ENCODE peak calls at places on chromosome 1, in eight cellular contexts. One of them, this sample, is unnamed.

GRCh38 chr1:199020046-199020445 is 381.2 kb downstream of the PTPRC start:
- DNase-seq in prostate gland: no peak
- DNase-seq in lower leg skin: no peak
- DNase-seq in GM12891: no peak
- DNase-seq in sigmoid colon: no peak
- DNase-seq in stomach: no peak
- DNase-seq in tibial nerve: no peak
- DNase-seq in right lobe of liver: no peak
- DNase-seq in this sample: no peak

GRCh38 chr1:228818296-228818695 is 83.0 kb downstream of the RHOU start:
- DNase-seq in GM12891: no peak
- DNase-seq in sigmoid colon: no peak
- DNase-seq in right lobe of liver: no peak
- DNase-seq in tibial nerve: no peak
- DNase-seq in stomach: no peak
- DNase-seq in lower leg skin: no peak
- DNase-seq in prostate gland: no peak
- DNase-seq in this sample: no peak

GRCh38 chr1:61101461-61102440 is 19.4 kb downstream of the NFIA start:
- DNase-seq in prostate gland: no peak
- DNase-seq in GM12891: no peak
- DNase-seq in stomach: no peak
- DNase-seq in lower leg skin: no peak
- DNase-seq in right lobe of liver: no peak
- DNase-seq in tibial nerve: no peak
- DNase-seq in sigmoid colon: no peak
- DNase-seq in this sample: no peak

GRCh38 chr1:15957221-15958090 is 18.4 kb downstream of the ZBTB17 start:
- DNase-seq in stomach: no peak
- DNase-seq in sigmoid colon: no peak
- DNase-seq in tibial nerve: no peak
- DNase-seq in lower leg skin: no peak
- DNase-seq in prostate gland: no peak
- DNase-seq in GM12891: no peak
- DNase-seq in right lobe of liver: no peak
- DNase-seq in this sample: no peak

GRCh38 chr1:200410566-200410878 is 686 bp upstream of the ZNF281 start:
- DNase-seq in tibial nerve: no peak
- DNase-seq in stomach: no peak
- DNase-seq in sigmoid colon: no peak
- DNase-seq in prostate gland: no peak
- DNase-seq in GM12891: no peak
- DNase-seq in lower leg skin: no peak
- DNase-seq in right lobe of liver: no peak
- DNase-seq in this sample: no peak

GRCh38 chr1:237938553-237938952 is 47.8 kb upstream of the ZP4 start:
- DNase-seq in tibial nerve: no peak
- DNase-seq in lower leg skin: no peak
- DNase-seq in prostate gland: no peak
- DNase-seq in GM12891: no peak
- DNase-seq in stomach: no peak
- DNase-seq in sigmoid colon: no peak
- DNase-seq in right lobe of liver: no peak
- DNase-seq in this sample: no peak

GRCh38 chr1:94022471-94023189 is 98.3 kb downstream of the ABCA4 start:
- DNase-seq in stomach: no peak
- DNase-seq in lower leg skin: no peak
- DNase-seq in GM12891: no peak
- DNase-seq in prostate gland: peak
- DNase-seq in tibial nerve: peak
- DNase-seq in sigmoid colon: no peak
- DNase-seq in right lobe of liver: no peak
- DNase-seq in this sample: no peak

GRCh38 chr1:36304970-36305914 is 926 bp upstream of the SH3D21 start:
- DNase-seq in sigmoid colon: peak
- DNase-seq in stomach: no peak
- DNase-seq in tibial nerve: no peak
- DNase-seq in right lobe of liver: no peak
- DNase-seq in prostate gland: no peak
- DNase-seq in GM12891: no peak
- DNase-seq in lower leg skin: no peak
- DNase-seq in this sample: peak

GRCh38 chr1:23449918-23450317 is 25.4 kb upstream of the TCEA3 start:
- DNase-seq in stomach: peak
- DNase-seq in lower leg skin: peak
- DNase-seq in sigmoid colon: peak
- DNase-seq in GM12891: no peak
- DNase-seq in right lobe of liver: no peak
- DNase-seq in prostate gland: peak
- DNase-seq in tibial nerve: peak
- DNase-seq in this sample: no peak

GRCh38 chr1:12258272-12258671 is 28.4 kb downstream of the VPS13D start:
- DNase-seq in lower leg skin: no peak
- DNase-seq in right lobe of liver: no peak
- DNase-seq in tibial nerve: no peak
- DNase-seq in GM12891: no peak
- DNase-seq in sigmoid colon: no peak
- DNase-seq in stomach: no peak
- DNase-seq in prostate gland: no peak
- DNase-seq in this sample: no peak

GRCh38 chr1:46247433-46248121 is at the start of gene RAD54L:
- DNase-seq in stomach: peak
- DNase-seq in GM12891: peak
- DNase-seq in tibial nerve: peak
- DNase-seq in lower leg skin: peak
- DNase-seq in right lobe of liver: peak
- DNase-seq in sigmoid colon: peak
- DNase-seq in prostate gland: peak
- DNase-seq in this sample: peak

GRCh38 chr1:46244656-46245371 is 2.7 kb upstream of the RAD54L start:
- DNase-seq in sigmoid colon: no peak
- DNase-seq in prostate gland: no peak
- DNase-seq in GM12891: peak
- DNase-seq in right lobe of liver: no peak
- DNase-seq in lower leg skin: no peak
- DNase-seq in stomach: no peak
- DNase-seq in tibial nerve: no peak
- DNase-seq in this sample: no peak

GRCh38 chr1:46248122-46248920 is 758 bp downstream of the RAD54L start:
- DNase-seq in GM12891: peak
- DNase-seq in stomach: peak
- DNase-seq in prostate gland: no peak
- DNase-seq in tibial nerve: no peak
- DNase-seq in lower leg skin: peak
- DNase-seq in sigmoid colon: peak
- DNase-seq in right lobe of liver: peak
- DNase-seq in this sample: no peak

GRCh38 chr1:46242918-46243317 is 4.6 kb upstream of the RAD54L start:
- DNase-seq in stomach: no peak
- DNase-seq in prostate gland: no peak
- DNase-seq in tibial nerve: no peak
- DNase-seq in sigmoid colon: no peak
- DNase-seq in GM12891: no peak
- DNase-seq in lower leg skin: no peak
- DNase-seq in right lobe of liver: no peak
- DNase-seq in this sample: no peak

DNA sequence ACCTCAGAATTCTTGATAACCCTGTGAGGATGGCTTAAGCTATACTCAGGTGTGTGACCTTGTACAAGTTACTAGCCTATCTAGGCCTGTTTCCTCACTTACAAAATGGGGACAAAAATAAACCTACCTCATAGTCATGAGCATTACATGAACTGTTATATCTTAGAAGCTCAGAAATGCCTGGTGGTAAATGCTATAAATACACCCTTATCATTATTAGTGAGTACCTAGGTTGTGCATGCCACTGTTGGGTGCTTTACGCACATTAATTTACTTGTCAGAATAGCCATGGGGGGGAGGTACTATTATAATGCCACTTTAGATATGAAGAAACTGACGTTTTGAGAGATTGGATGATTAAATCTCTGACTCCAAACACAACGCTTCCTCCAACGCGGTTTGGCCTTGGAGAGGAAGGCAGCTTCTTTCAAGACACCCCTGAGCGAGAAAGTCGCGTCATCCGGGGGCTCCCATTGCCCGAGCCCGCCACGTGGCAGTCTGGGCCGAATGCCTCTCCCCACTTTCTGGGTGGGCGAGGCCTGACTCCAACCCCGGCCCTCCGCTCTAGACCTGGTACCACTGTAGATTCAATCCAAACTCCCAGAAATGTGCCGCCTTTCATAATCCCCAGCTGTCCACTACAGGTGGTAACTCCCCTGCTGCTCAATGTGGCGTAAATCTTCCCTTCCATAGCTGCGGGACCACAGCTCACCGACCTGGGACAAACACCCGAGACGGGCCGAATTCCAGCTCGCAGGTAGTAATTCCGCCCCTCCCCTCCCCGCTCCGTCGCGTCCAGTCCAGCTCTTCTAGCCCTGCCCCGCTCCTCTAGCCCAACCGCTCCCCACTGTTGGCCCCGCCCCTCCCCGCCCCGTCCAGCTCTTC is 773 bp upstream of the RAD54L start:
- DNase-seq in tibial nerve: no peak
- DNase-seq in prostate gland: no peak
- DNase-seq in lower leg skin: no peak
- DNase-seq in right lobe of liver: no peak
- DNase-seq in sigmoid colon: peak
- DNase-seq in stomach: no peak
- DNase-seq in GM12891: peak
- DNase-seq in this sample: no peak
- TF ChIP-seq POLR2A in tibial nerve: no peak
- TF ChIP-seq POLR2A in prostate gland: peak
- TF ChIP-seq POLR2A in lower leg skin: no peak
- TF ChIP-seq POLR2A in right lobe of liver: peak
- TF ChIP-seq POLR2A in sigmoid colon: no peak
- TF ChIP-seq POLR2A in stomach: no peak
- TF ChIP-seq POLR2A in GM12891: no peak
- TF ChIP-seq POLR2A in this sample: no peak

GRCh38 chr1:152980676-152981075 is 3.2 kb upstream of the SPRR1A start:
- DNase-seq in lower leg skin: no peak
- DNase-seq in sigmoid colon: no peak
- DNase-seq in prostate gland: no peak
- DNase-seq in GM12891: no peak
- DNase-seq in tibial nerve: no peak
- DNase-seq in stomach: no peak
- DNase-seq in right lobe of liver: no peak
- DNase-seq in this sample: no peak
- TF ChIP-seq POLR2A in lower leg skin: no peak
- TF ChIP-seq POLR2A in sigmoid colon: no peak
- TF ChIP-seq POLR2A in prostate gland: no peak
- TF ChIP-seq POLR2A in GM12891: no peak
- TF ChIP-seq POLR2A in tibial nerve: no peak
- TF ChIP-seq POLR2A in stomach: no peak
- TF ChIP-seq POLR2A in right lobe of liver: no peak
- TF ChIP-seq POLR2A in this sample: no peak

DNA sequence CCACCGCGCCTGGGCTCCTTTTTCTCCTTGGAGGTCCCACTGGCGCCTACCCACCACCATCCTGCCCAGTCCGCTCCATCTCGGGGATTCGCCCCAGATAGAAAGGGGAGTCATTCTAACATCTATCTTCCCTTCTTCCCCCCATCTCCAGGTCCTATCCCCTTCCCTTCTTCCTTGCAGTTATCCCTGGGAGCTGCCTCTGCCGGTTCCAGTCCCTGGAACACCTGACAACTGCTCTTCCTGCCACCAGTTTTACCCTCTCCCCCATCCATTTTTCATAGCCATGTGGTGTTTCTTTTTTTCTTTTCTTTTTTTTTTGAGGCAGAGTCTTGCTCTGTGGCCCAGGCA is 12.0 kb upstream of the COL16A1 start:
- DNase-seq in prostate gland: no peak
- DNase-seq in GM12891: no peak
- DNase-seq in lower leg skin: no peak
- DNase-seq in tibial nerve: no peak
- DNase-seq in stomach: no peak
- DNase-seq in sigmoid colon: no peak
- DNase-seq in right lobe of liver: no peak
- DNase-seq in this sample: no peak
- TF ChIP-seq POLR2A in prostate gland: no peak
- TF ChIP-seq POLR2A in GM12891: no peak
- TF ChIP-seq POLR2A in lower leg skin: no peak
- TF ChIP-seq POLR2A in tibial nerve: no peak
- TF ChIP-seq POLR2A in stomach: no peak
- TF ChIP-seq POLR2A in sigmoid colon: no peak
- TF ChIP-seq POLR2A in right lobe of liver: no peak
- TF ChIP-seq POLR2A in this sample: no peak

GRCh38 chr1:155134858-155135415 is 715 bp upstream of the SLC50A1 start:
- DNase-seq in right lobe of liver: peak
- DNase-seq in prostate gland: peak
- DNase-seq in lower leg skin: peak
- DNase-seq in sigmoid colon: peak
- DNase-seq in tibial nerve: peak
- DNase-seq in GM12891: no peak
- DNase-seq in stomach: peak
- DNase-seq in this sample: peak

GRCh38 chr1:155137129-155137528 is 1.5 kb downstream of the SLC50A1 start:
- DNase-seq in GM12891: no peak
- DNase-seq in tibial nerve: no peak
- DNase-seq in prostate gland: no peak
- DNase-seq in stomach: no peak
- DNase-seq in lower leg skin: no peak
- DNase-seq in sigmoid colon: no peak
- DNase-seq in right lobe of liver: no peak
- DNase-seq in this sample: no peak

GRCh38 chr1:155136728-155137127 is 1.1 kb downstream of the SLC50A1 start:
- DNase-seq in prostate gland: no peak
- DNase-seq in sigmoid colon: no peak
- DNase-seq in GM12891: no peak
- DNase-seq in lower leg skin: no peak
- DNase-seq in stomach: no peak
- DNase-seq in tibial nerve: no peak
- DNase-seq in right lobe of liver: no peak
- DNase-seq in this sample: no peak

GRCh38 chr1:155134322-155134721 is 1.3 kb upstream of the SLC50A1 start:
- DNase-seq in right lobe of liver: no peak
- DNase-seq in GM12891: no peak
- DNase-seq in sigmoid colon: no peak
- DNase-seq in tibial nerve: no peak
- DNase-seq in stomach: no peak
- DNase-seq in lower leg skin: no peak
- DNase-seq in prostate gland: no peak
- DNase-seq in this sample: no peak

DNA sequence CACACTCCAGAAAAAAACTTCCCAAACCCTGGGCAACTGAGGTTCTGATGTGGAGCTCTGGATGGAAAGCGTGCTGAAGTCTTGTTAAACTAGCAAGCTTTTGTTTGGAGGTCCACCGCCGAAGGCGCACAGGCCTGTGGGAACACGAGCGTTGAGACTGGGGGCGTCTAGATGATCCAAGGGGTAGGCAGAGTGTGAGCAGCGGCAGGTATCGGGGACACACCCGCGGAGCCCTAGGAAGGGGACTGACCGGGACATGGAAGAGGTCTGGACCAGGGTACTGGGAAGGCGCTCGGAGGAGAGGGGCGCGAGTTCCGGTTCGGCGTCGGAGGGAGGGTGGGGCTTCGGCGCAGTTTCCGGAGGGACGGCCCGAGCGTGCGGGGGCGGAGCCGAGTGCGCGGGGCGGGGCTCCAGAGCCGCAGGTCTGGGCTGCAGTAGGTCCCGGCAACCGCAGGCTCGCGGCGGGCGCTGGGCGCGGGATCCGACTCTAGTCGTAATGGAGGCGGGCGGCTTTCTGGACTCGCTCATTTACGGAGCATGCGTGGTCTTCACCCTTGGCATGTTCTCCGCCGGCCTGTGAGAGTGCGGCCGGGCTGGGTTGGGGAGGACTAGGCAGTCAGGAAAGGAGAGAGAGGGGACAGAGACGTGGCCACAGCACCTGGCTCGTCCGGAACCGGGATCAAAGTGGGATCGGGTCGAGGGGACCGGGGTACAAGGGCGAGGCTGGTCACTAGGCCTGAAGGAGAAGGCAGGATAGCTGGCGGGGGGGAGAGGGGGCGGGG is at the start of gene SLC50A1:
- DNase-seq in right lobe of liver: peak
- DNase-seq in sigmoid colon: peak
- DNase-seq in GM12891: peak
- DNase-seq in prostate gland: peak
- DNase-seq in lower leg skin: peak
- DNase-seq in stomach: peak
- DNase-seq in tibial nerve: peak
- DNase-seq in this sample: peak
- TF ChIP-seq POLR2A in right lobe of liver: peak
- TF ChIP-seq POLR2A in sigmoid colon: peak
- TF ChIP-seq POLR2A in GM12891: peak
- TF ChIP-seq POLR2A in prostate gland: peak
- TF ChIP-seq POLR2A in lower leg skin: peak
- TF ChIP-seq POLR2A in stomach: peak
- TF ChIP-seq POLR2A in tibial nerve: peak
- TF ChIP-seq POLR2A in this sample: peak

This sample was measured in breast epithelium.